ENCODE peak calls at places on chromosome 22, in seven cellular contexts. I is neural progenitor cell, A is heart left ventricle, E is colonic mucosa, Y is adipocyte, V is GM23338, U is mesendoderm. X is an unnamed sample.

GRCh38 chr22:26527574-26528465 is 15.5 kb upstream of the TFIP11 start:
- DNase-seq in E (no peak), U (no peak), Y (no peak), I (no peak), A (peak; percentile 71), V (no peak), X (no peak)

GRCh38 chr22:19605508-19606331 is 81.5 kb upstream of the CLDN5 start:
- DNase-seq in Y (no peak), I (no peak), A (no peak), V (no peak), U (no peak), E (no peak), X (no peak)

GRCh38 chr22:35986085-35986484 is 42.5 kb downstream of the RBFOX2 start:
- DNase-seq in E (no peak), I (peak; percentile 29), Y (peak; percentile 50), V (no peak), U (no peak), A (no peak), X (no peak)

GRCh38 chr22:42500164-42500835 is 19.3 kb downstream of the RRP7A start:
- DNase-seq in Y (peak; percentile 82), V (peak; percentile 94), I (peak; percentile 88), A (peak; percentile 86), U (peak; percentile 91), E (peak; percentile 91), X (peak; percentile 87)

GRCh38 chr22:17138451-17139042 is 17.4 kb upstream of the TMEM121B start:
- DNase-seq in V (no peak), Y (no peak), I (no peak), A (no peak), E (no peak), U (no peak), X (no peak)

GRCh38 chr22:46090051-46090591 is 60.2 kb upstream of the PPARA start:
- DNase-seq in Y (no peak), A (peak; percentile 51), U (no peak), E (no peak), V (no peak), I (no peak), X (peak; percentile 34)

GRCh38 chr22:36065775-36066544 is 37.3 kb upstream of the RBFOX2 start:
- DNase-seq in A (peak; percentile 94), I (peak; percentile 96), Y (peak; percentile 98), V (peak; percentile 98), E (peak; percentile 87), U (peak; percentile 98), X (peak; percentile 93)

GRCh38 chr22:41902932-41903421 is 11.9 kb downstream of the SHISA8 start:
- DNase-seq in A (peak; percentile 85), I (no peak), U (no peak), E (no peak), Y (no peak), V (no peak), X (peak; percentile 65)

GRCh38 chr22:31532060-31532459 is 35.7 kb downstream of the SFI1 start:
- DNase-seq in V (no peak), U (no peak), A (no peak), Y (peak; percentile 59), I (no peak), E (no peak), X (no peak)

GRCh38 chr22:46038516-46039430 is 61.8 kb upstream of the WNT7B start:
- DNase-seq in Y (no peak), A (no peak), E (peak; percentile 22), U (no peak), I (no peak), V (no peak), X (no peak)

GRCh38 chr22:20312396-20313191 is 7.3 kb downstream of the DGCR6L start:
- DNase-seq in I (peak; percentile 0), A (no peak), Y (no peak), E (peak; percentile 14), U (no peak), V (no peak), X (peak; percentile 49)

GRCh38 chr22:25061605-25062377 is 109.3 kb downstream of the KIAA1671 start:
- DNase-seq in U (no peak), Y (no peak), E (no peak), V (no peak), I (no peak), A (no peak), X (no peak)

GRCh38 chr22:30875481-30876215 is 92.9 kb downstream of the MORC2 start:
- DNase-seq in V (no peak), E (no peak), A (peak; percentile 50), Y (no peak), I (no peak), U (no peak), X (peak; percentile 43)

GRCh38 chr22:37804886-37805857 is 2.6 kb upstream of the GCAT start:
- DNase-seq in E (peak; percentile 93), A (peak; percentile 94), Y (peak; percentile 88), I (peak; percentile 86), V (peak; percentile 84), U (peak; percentile 88), X (peak; percentile 96)

GRCh38 chr22:48366056-48366455 is 1461.6 kb downstream of the BRD1 start:
- DNase-seq in V (no peak), A (no peak), Y (no peak), U (no peak), I (no peak), E (no peak), X (no peak)

GRCh38 chr22:42611076-42611475 is 3.6 kb downstream of the POLDIP3 start:
- DNase-seq in E (no peak), A (no peak), I (no peak), V (no peak), Y (no peak), U (no peak), X (no peak)

GRCh38 chr22:43948836-43949235 is 6.4 kb upstream of the SAMM50 start:
- DNase-seq in I (no peak), V (no peak), E (no peak), Y (no peak), U (no peak), A (no peak), X (no peak)

GRCh38 chr22:18115844-18116480 is 5.4 kb downstream of the TUBA8 start:
- DNase-seq in E (no peak), U (no peak), V (no peak), A (no peak), Y (no peak), I (no peak), X (no peak)

GRCh38 chr22:46971141-46971775 is 208.8 kb downstream of the TBC1D22A start:
- DNase-seq in A (peak; percentile 54), V (no peak), I (peak; percentile 25), E (no peak), U (peak; percentile 83), Y (no peak), X (no peak)

GRCh38 chr22:38460367-38460952 is 5.5 kb upstream of the KCNJ4 start:
- DNase-seq in I (no peak), Y (no peak), U (no peak), A (no peak), V (no peak), E (no peak), X (peak; percentile 17)

GRCh38 chr22:31481129-31481528 is 8.5 kb downstream of the EIF4ENIF1 start:
- DNase-seq in E (no peak), V (no peak), I (no peak), U (no peak), Y (no peak), A (no peak), X (no peak)

GRCh38 chr22:37193629-37194191 is 5.7 kb upstream of the C1QTNF6 start:
- DNase-seq in A (peak; percentile 31), U (no peak), Y (no peak), E (peak; percentile 75), V (no peak), I (no peak), X (no peak)

GRCh38 chr22:45242778-45243191 is 2.1 kb upstream of the KIAA0930 start:
- DNase-seq in V (peak; percentile 33), A (peak; percentile 21), E (peak; percentile 64), Y (no peak), I (no peak), U (peak; percentile 31), X (peak; percentile 34)

GRCh38 chr22:17213976-17214375 is 5.3 kb downstream of the ADA2 start:
- DNase-seq in V (peak; percentile 79), Y (peak; percentile 9), E (peak; percentile 56), I (peak; percentile 34), A (peak; percentile 63), U (peak; percentile 66), X (peak; percentile 67)

GRCh38 chr22:31241936-31242335 is 29.8 kb downstream of the LIMK2 start:
- DNase-seq in I (no peak), U (peak; percentile 63), E (no peak), Y (peak; percentile 48), A (no peak), V (no peak), X (no peak)

GRCh38 chr22:40018051-40018450 is 23.3 kb downstream of the FAM83F start:
- DNase-seq in Y (no peak), I (no peak), V (no peak), U (no peak), A (no peak), E (no peak), X (no peak)
- H3K4me1 ChIP-seq in Y (peaks cover 5% of the 10 kb centered on the region), I (no peaks in the 10 kb centered on the region), V (no peaks in the 10 kb centered on the region), U (no peaks in the 10 kb centered on the region), A (no peaks in the 10 kb centered on the region), E (peaks cover 6% of the 10 kb centered on the region), X (no peaks in the 10 kb centered on the region)

GRCh38 chr22:28815729-28816128 is 15.4 kb upstream of the XBP1 start:
- DNase-seq in I (no peak), V (no peak), A (no peak), Y (no peak), E (no peak), U (no peak), X (no peak)
- H3K4me1 ChIP-seq in I (no peaks in the 10 kb centered on the region), V (no peaks in the 10 kb centered on the region), A (no peaks in the 10 kb centered on the region), Y (peaks cover 27% of the 10 kb centered on the region), E (peaks cover 5% of the 10 kb centered on the region), U (no peaks in the 10 kb centered on the region), X (peaks cover 53% of the 10 kb centered on the region)

GRCh38 chr22:40633036-40633435 is 3.5 kb downstream of the MRTFA start:
- DNase-seq in I (no peak), Y (no peak), U (no peak), V (no peak), E (no peak), A (no peak), X (no peak)

GRCh38 chr22:40635008-40635939 is 1.2 kb downstream of the MRTFA start:
- DNase-seq in E (no peak), V (peak; percentile 17), Y (peak; percentile 74), U (no peak), I (no peak), A (no peak), X (no peak)

GRCh38 chr22:40628354-40629042 is 8.0 kb downstream of the MRTFA start:
- DNase-seq in V (no peak), I (no peak), A (no peak), E (no peak), Y (peak; percentile 53), U (no peak), X (no peak)

GRCh38 chr22:40634119-40634903 is 2.2 kb downstream of the MRTFA start:
- DNase-seq in Y (no peak), U (no peak), V (no peak), I (no peak), E (no peak), A (no peak), X (no peak)

GRCh38 chr22:40631925-40632324 is 4.6 kb downstream of the MRTFA start:
- DNase-seq in I (peak; percentile 50), A (no peak), U (no peak), E (no peak), Y (no peak), V (no peak), X (no peak)
- H3K4me1 ChIP-seq in I (peaks cover 8% of the 10 kb centered on the region), A (no peaks in the 10 kb centered on the region), U (peaks cover 5% of the 10 kb centered on the region), E (peaks cover 3% of the 10 kb centered on the region), Y (peaks cover 30% of the 10 kb centered on the region), V (peaks cover 13% of the 10 kb centered on the region), X (peaks cover 8% of the 10 kb centered on the region)

DNA sequence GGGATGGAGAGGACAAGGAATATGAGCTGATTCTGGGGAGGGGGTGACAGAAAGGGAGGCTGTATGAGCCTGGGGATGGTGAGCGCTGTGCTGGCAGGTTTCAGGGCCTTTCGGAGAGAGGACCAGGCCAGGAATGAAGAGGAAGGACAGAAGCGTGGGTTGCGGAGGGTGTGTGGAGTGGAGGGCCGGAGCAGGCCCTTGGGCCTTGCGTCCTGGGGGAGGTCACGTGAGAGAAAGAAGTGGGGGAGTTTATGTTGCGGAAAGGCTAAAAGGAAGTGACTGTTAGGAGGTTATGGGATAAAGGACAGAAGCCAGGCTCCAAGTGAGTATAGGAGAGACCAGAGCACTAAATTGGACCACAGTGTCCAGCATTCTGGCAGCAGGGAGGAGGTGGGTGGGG is 17.5 kb downstream of the BCR start:
- DNase-seq in A (no peak), E (no peak), Y (no peak), I (no peak), U (no peak), V (no peak), X (no peak)
- H3K4me1 ChIP-seq in A (no peaks in the 10 kb centered on the region), E (no peaks in the 10 kb centered on the region), Y (peaks cover 14% of the 10 kb centered on the region), I (peaks cover 10% of the 10 kb centered on the region), U (no peaks in the 10 kb centered on the region), V (peaks cover 20% of the 10 kb centered on the region), X (peaks cover 7% of the 10 kb centered on the region)